ENCODE peak calls at places on chromosomes 6 and 20, in ten cellular contexts. C, Z, H, X, J, B, S, T, Q and A are unnamed samples.

GRCh38 chr20:28562510-28562898 is 2695.0 kb upstream of the DEFB115 start:
- DNase-seq in C (no peak), Z (no peak), H (no peak), X (no peak), J (no peak), B (no peak), S (no peak), T (no peak), Q (no peak), A (no peak)

GRCh38 chr20:11544029-11544678 is 373.5 kb upstream of the BTBD3 start:
- DNase-seq in C (no peak), Z (peak; percentile 74), H (peak; percentile 64), X (peak; percentile 40), J (no peak), B (no peak), S (no peak), T (peak; percentile 14), Q (no peak), A (peak; percentile 21)

GRCh38 chr20:34410331-34410730 is 47.3 kb downstream of the ITCH start:
- DNase-seq in C (no peak), Z (no peak), H (no peak), X (no peak), J (no peak), B (no peak), S (no peak), T (no peak), Q (no peak), A (no peak)

GRCh38 chr6:20441921-20442320 is 40.2 kb downstream of the E2F3 start:
- DNase-seq in C (no peak), Z (no peak), H (no peak), X (no peak), J (no peak), B (no peak), S (no peak), T (no peak), Q (no peak), A (no peak)

GRCh38 chr6:72272958-72273357 is 348.9 kb upstream of the KCNQ5 start:
- DNase-seq in C (no peak), Z (peak; percentile 72), H (no peak), X (no peak), J (no peak), B (no peak), S (no peak), T (no peak), Q (no peak), A (no peak)

GRCh38 chr6:139037490-139037889 is 8.9 kb downstream of the ABRACL start:
- DNase-seq in C (no peak), Z (peak; percentile 63), H (no peak), X (no peak), J (no peak), B (no peak), S (no peak), T (no peak), Q (no peak), A (no peak)

GRCh38 chr6:22248513-22249308 is 48.1 kb downstream of the PRL start:
- DNase-seq in C (no peak), Z (peak; percentile 28), H (no peak), X (no peak), J (no peak), B (no peak), S (no peak), T (no peak), Q (no peak), A (no peak)

GRCh38 chr6:46015119-46015968 is at the start of gene CLIC5:
- DNase-seq in C (peak; percentile 38), Z (no peak), H (no peak), X (no peak), J (no peak), B (peak; percentile 34), S (no peak), T (peak; percentile 68), Q (no peak), A (peak; percentile 25)

DNA sequence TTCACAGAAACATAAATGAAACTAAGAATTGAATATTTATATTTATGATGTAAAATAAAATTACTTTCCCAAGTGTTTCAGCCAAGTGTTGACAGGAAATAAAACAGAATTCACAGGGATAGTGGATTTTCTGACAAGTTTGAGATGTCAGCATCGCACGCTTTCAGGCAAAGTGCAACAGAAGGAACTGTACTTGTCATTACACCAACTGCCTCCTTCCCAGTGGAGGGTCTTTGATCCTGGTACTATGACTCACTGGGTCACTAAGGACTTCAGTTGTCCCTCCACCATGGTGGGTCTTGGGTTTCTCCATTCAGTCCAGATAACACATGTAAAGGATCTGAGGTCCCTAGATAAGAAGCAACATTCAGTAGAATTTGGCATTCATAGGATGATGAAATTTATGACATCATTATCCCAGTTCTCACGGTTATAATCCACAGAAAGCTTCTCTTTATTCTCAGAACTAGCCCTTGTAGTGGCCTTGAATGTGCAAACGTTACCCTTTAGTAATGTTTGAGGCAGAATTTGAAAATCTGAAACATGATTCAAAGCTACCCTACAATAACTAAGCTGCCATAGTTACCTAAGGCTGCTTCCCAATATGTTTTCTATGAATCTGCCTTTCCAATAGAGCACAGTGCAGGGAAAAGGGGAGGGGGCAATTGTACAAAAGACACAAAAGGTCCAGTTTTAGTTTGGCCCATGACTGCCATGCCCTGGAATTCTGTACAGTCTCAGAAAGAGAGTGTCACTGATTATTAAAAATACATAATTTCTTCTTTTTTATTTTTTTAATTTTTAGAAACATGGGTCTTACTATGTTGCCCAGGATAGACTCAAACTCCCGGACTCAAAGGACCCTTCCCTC is 3.7 kb upstream of the TNFAIP3 start:
- DNase-seq in C (no peak), Z (no peak), H (no peak), X (no peak), J (no peak), B (no peak), S (no peak), T (no peak), Q (no peak), A (no peak)
- TF ChIP-seq POLR2A in C (no peak), Z (no peak), H (no peak), X (no peak), J (no peak), B (no peak), S (no peak), T (no peak), Q (no peak), A (no peak)

DNA sequence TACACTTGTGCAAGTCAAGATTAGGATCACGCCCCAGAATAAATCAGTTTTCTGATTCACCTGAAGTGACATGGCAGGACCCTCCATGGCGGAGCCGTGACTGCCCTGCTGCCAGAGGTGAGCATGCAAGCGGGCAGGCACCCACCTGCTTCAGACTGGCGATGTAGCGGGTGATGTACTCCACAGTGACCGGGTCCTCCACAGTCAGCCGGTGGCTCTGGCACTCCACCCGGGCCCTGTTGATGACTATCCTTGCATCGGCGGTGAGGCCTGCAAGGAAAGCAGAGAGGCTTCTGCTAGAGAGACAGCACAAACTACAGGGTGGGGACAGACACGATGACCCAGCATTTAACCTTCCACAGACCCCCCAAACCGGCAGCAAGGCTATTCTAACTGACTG is 3.6 kb downstream of the PSMA7 start:
- DNase-seq in C (no peak), Z (no peak), H (no peak), X (no peak), J (no peak), B (no peak), S (no peak), T (no peak), Q (no peak), A (no peak)
- TF ChIP-seq POLR2AphosphoS5 in C (no peak), Z (no peak), H (no peak), X (no peak), J (no peak), B (no peak), S (no peak), T (no peak), Q (no peak), A (no peak)

DNA sequence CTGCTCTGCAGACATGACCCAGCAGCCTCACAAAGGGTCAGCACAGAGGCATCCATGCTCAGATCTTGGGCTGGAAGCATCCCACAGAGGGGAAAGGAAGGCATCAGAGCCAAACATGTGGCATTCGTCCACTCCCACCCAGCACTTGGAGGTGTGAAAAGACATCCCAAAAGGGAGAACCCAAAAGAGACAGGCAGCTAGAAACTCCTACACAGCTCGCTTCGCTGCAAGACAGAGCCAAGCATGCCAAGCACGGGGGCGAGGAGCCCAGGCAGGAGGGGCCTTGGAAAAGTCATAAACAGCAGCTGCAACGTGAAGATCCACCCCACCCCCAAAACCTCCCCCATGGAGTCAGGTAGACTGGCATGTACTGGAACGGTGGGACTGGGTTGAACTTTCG is 183.5 kb downstream of the UNC5CL start:
- DNase-seq in C (no peak), Z (no peak), H (no peak), X (no peak), J (no peak), B (no peak), S (no peak), T (no peak), Q (no peak), A (no peak)
- TF ChIP-seq POLR2A in C (no peak), Z (no peak), H (no peak), X (no peak), J (no peak), B (no peak), S (no peak), T (no peak), Q (no peak), A (no peak)

GRCh38 chr6:158531970-158532369 is 27.9 kb upstream of the TMEM181 start:
- DNase-seq in C (no peak), Z (no peak), H (no peak), X (no peak), J (no peak), B (no peak), S (no peak), T (no peak), Q (no peak), A (no peak)

GRCh38 chr6:158536891-158537798 is 22.7 kb upstream of the TMEM181 start:
- DNase-seq in C (no peak), Z (no peak), H (peak; percentile 13), X (no peak), J (no peak), B (no peak), S (no peak), T (peak; percentile 19), Q (no peak), A (no peak)

GRCh38 chr6:158538741-158539140 is 21.1 kb upstream of the TMEM181 start:
- DNase-seq in C (no peak), Z (no peak), H (no peak), X (no peak), J (no peak), B (no peak), S (no peak), T (no peak), Q (no peak), A (no peak)

GRCh38 chr6:158539363-158539762 is 20.5 kb upstream of the TMEM181 start:
- DNase-seq in C (no peak), Z (no peak), H (no peak), X (no peak), J (no peak), B (no peak), S (no peak), T (no peak), Q (no peak), A (no peak)

DNA sequence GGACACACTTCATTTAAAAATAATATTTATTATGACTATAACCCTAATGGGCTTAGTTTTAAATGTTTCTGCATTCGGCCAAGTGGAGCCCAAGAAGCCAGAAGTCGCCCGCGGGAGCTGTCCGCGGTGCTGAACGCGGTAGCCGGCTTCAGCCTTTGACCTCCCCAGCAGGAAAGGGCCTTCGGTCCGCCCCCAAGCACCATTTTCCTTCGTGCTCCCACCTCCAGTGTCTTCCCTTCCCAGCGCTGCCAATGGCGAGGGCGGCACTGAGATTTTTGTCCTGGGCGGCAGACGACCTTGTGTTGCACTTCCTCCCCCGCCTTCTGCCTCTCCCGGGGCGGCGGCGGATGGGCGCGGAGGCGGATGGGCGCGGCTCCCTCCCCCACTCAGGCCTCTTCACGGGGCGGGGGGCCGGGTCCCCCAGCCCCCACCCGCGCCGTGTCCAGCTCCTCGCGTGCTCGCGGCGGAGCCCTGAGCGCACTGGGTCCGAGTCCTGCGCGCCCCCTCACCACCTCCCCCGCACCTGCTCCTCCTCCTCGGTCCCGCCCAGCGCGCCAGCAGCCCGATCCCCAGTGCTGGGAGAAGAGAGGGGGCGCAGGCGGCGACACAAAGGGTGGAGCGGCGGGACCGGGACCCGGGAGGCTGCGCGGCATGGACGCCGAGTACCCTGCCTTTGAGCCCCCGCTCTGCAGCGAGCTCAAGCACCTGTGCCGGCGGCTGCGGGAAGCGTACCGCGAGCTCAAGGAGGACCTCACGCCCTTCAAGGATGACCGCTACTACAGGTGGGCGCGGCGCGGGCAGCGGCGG is 23.6 kb upstream of the TMEM181 start:
- DNase-seq in C (peak; percentile 75), Z (peak; percentile 64), H (peak; percentile 37), X (no peak), J (no peak), B (peak; percentile 76), S (no peak), T (peak; percentile 79), Q (no peak), A (peak; percentile 80)
- TF ChIP-seq POLR2AphosphoS5 in C (no peak), Z (no peak), H (no peak), X (no peak), J (no peak), B (no peak), S (no peak), T (no peak), Q (no peak), A (no peak)